ENCODE peak calls at places on chromosomes 11 and 22, in nine cellular contexts. One of them, this sample, is unnamed.

GRCh38 chr22:24803064-24803542 is 2.9 kb upstream of the SGSM1 start:
- DNase-seq in SW 1271: peak; percentile 30
- DNase-seq in activated CD4-positive, alpha-beta T cell treated with anti-CD3 and anti-CD28 coated beads for 48 hours: peak; percentile 69
- DNase-seq in HT1080: peak; percentile 11
- DNase-seq in NCI-H1092: no peak
- DNase-seq in Caki2: peak; percentile 36
- DNase-seq in esophagus squamous epithelium: no peak
- DNase-seq in mesothelial cell of epicardium: peak; percentile 76
- DNase-seq in GM10248: peak; percentile 65
- DNase-seq in this sample: peak; percentile 64

GRCh38 chr22:35353318-35353717 is 27.6 kb upstream of the HMOX1 start:
- DNase-seq in GM10248: no peak
- DNase-seq in Caki2: no peak
- DNase-seq in HT1080: no peak
- DNase-seq in esophagus squamous epithelium: no peak
- DNase-seq in activated CD4-positive, alpha-beta T cell treated with anti-CD3 and anti-CD28 coated beads for 48 hours: no peak
- DNase-seq in NCI-H1092: no peak
- DNase-seq in SW 1271: no peak
- DNase-seq in mesothelial cell of epicardium: no peak
- DNase-seq in this sample: no peak

GRCh38 chr11:12800032-12800671 is 125.9 kb downstream of the TEAD1 start:
- DNase-seq in esophagus squamous epithelium: no peak
- DNase-seq in SW 1271: peak; percentile 18
- DNase-seq in activated CD4-positive, alpha-beta T cell treated with anti-CD3 and anti-CD28 coated beads for 48 hours: no peak
- DNase-seq in mesothelial cell of epicardium: no peak
- DNase-seq in Caki2: peak; percentile 76
- DNase-seq in HT1080: peak; percentile 81
- DNase-seq in GM10248: no peak
- DNase-seq in NCI-H1092: no peak
- DNase-seq in this sample: no peak

GRCh38 chr22:35400335-35400680 is 368 bp downstream of the MCM5 start:
- DNase-seq in GM10248: no peak
- DNase-seq in NCI-H1092: no peak
- DNase-seq in activated CD4-positive, alpha-beta T cell treated with anti-CD3 and anti-CD28 coated beads for 48 hours: peak; percentile 51
- DNase-seq in Caki2: no peak
- DNase-seq in mesothelial cell of epicardium: peak; percentile 49
- DNase-seq in esophagus squamous epithelium: no peak
- DNase-seq in SW 1271: no peak
- DNase-seq in HT1080: no peak
- DNase-seq in this sample: no peak

GRCh38 chr11:3347127-3347526 is 31.8 kb downstream of the ZNF195 start:
- DNase-seq in HT1080: no peak
- DNase-seq in NCI-H1092: no peak
- DNase-seq in mesothelial cell of epicardium: no peak
- DNase-seq in esophagus squamous epithelium: no peak
- DNase-seq in Caki2: no peak
- DNase-seq in GM10248: no peak
- DNase-seq in SW 1271: no peak
- DNase-seq in activated CD4-positive, alpha-beta T cell treated with anti-CD3 and anti-CD28 coated beads for 48 hours: no peak
- DNase-seq in this sample: no peak

GRCh38 chr11:1508491-1508891 is 21.9 kb upstream of the MOB2 start:
- DNase-seq in Caki2: no peak
- DNase-seq in activated CD4-positive, alpha-beta T cell treated with anti-CD3 and anti-CD28 coated beads for 48 hours: no peak
- DNase-seq in mesothelial cell of epicardium: no peak
- DNase-seq in esophagus squamous epithelium: no peak
- DNase-seq in SW 1271: no peak
- DNase-seq in NCI-H1092: no peak
- DNase-seq in HT1080: no peak
- DNase-seq in GM10248: no peak
- DNase-seq in this sample: no peak

GRCh38 chr11:32400196-32400595 is 35.1 kb downstream of the WT1 start:
- DNase-seq in SW 1271: no peak
- DNase-seq in esophagus squamous epithelium: no peak
- DNase-seq in Caki2: no peak
- DNase-seq in NCI-H1092: no peak
- DNase-seq in mesothelial cell of epicardium: no peak
- DNase-seq in HT1080: no peak
- DNase-seq in activated CD4-positive, alpha-beta T cell treated with anti-CD3 and anti-CD28 coated beads for 48 hours: no peak
- DNase-seq in GM10248: no peak
- DNase-seq in this sample: no peak

GRCh38 chr11:84173078-84173477 is 886.9 kb upstream of the CCDC90B start:
- DNase-seq in activated CD4-positive, alpha-beta T cell treated with anti-CD3 and anti-CD28 coated beads for 48 hours: no peak
- DNase-seq in HT1080: no peak
- DNase-seq in mesothelial cell of epicardium: no peak
- DNase-seq in SW 1271: no peak
- DNase-seq in NCI-H1092: no peak
- DNase-seq in esophagus squamous epithelium: no peak
- DNase-seq in GM10248: no peak
- DNase-seq in Caki2: no peak
- DNase-seq in this sample: no peak

GRCh38 chr22:47154621-47155081 is 392.2 kb downstream of the TBC1D22A start:
- DNase-seq in GM10248: no peak
- DNase-seq in SW 1271: no peak
- DNase-seq in mesothelial cell of epicardium: no peak
- DNase-seq in HT1080: peak; percentile 85
- DNase-seq in activated CD4-positive, alpha-beta T cell treated with anti-CD3 and anti-CD28 coated beads for 48 hours: no peak
- DNase-seq in NCI-H1092: no peak
- DNase-seq in Caki2: no peak
- DNase-seq in esophagus squamous epithelium: no peak
- DNase-seq in this sample: no peak

GRCh38 chr22:49300241-49300640 is 527.4 kb downstream of the BRD1 start:
- DNase-seq in SW 1271: no peak
- DNase-seq in GM10248: no peak
- DNase-seq in Caki2: no peak
- DNase-seq in HT1080: no peak
- DNase-seq in activated CD4-positive, alpha-beta T cell treated with anti-CD3 and anti-CD28 coated beads for 48 hours: no peak
- DNase-seq in esophagus squamous epithelium: no peak
- DNase-seq in mesothelial cell of epicardium: peak; percentile 14
- DNase-seq in NCI-H1092: no peak
- DNase-seq in this sample: no peak

GRCh38 chr11:2700415-2701211 is 819 bp upstream of the KCNQ1OT1 start:
- DNase-seq in Caki2: peak; percentile 39
- DNase-seq in mesothelial cell of epicardium: no peak
- DNase-seq in GM10248: peak; percentile 62
- DNase-seq in esophagus squamous epithelium: no peak
- DNase-seq in SW 1271: peak; percentile 36
- DNase-seq in HT1080: no peak
- DNase-seq in NCI-H1092: no peak
- DNase-seq in activated CD4-positive, alpha-beta T cell treated with anti-CD3 and anti-CD28 coated beads for 48 hours: peak; percentile 51
- DNase-seq in this sample: no peak

GRCh38 chr11:107999759-108000455 is 8.8 kb upstream of the CUL5 start:
- DNase-seq in activated CD4-positive, alpha-beta T cell treated with anti-CD3 and anti-CD28 coated beads for 48 hours: peak; percentile 39
- DNase-seq in NCI-H1092: peak; percentile 25
- DNase-seq in GM10248: peak; percentile 72
- DNase-seq in SW 1271: peak; percentile 84
- DNase-seq in mesothelial cell of epicardium: no peak
- DNase-seq in HT1080: peak; percentile 59
- DNase-seq in Caki2: peak; percentile 23
- DNase-seq in esophagus squamous epithelium: no peak
- DNase-seq in this sample: no peak

GRCh38 chr11:120398184-120398583 is 62.0 kb downstream of the ARHGEF12 start:
- DNase-seq in mesothelial cell of epicardium: no peak
- DNase-seq in GM10248: no peak
- DNase-seq in activated CD4-positive, alpha-beta T cell treated with anti-CD3 and anti-CD28 coated beads for 48 hours: no peak
- DNase-seq in NCI-H1092: no peak
- DNase-seq in esophagus squamous epithelium: no peak
- DNase-seq in SW 1271: no peak
- DNase-seq in HT1080: no peak
- DNase-seq in Caki2: no peak
- DNase-seq in this sample: no peak

GRCh38 chr11:66443602-66444001 is 5.0 kb upstream of the MRPL11 start:
- DNase-seq in activated CD4-positive, alpha-beta T cell treated with anti-CD3 and anti-CD28 coated beads for 48 hours: no peak
- DNase-seq in HT1080: peak; percentile 91
- DNase-seq in Caki2: no peak
- DNase-seq in NCI-H1092: no peak
- DNase-seq in mesothelial cell of epicardium: no peak
- DNase-seq in esophagus squamous epithelium: no peak
- DNase-seq in SW 1271: no peak
- DNase-seq in GM10248: no peak
- DNase-seq in this sample: no peak

GRCh38 chr11:45518096-45518852 is 147.1 kb downstream of the CHST1 start:
- DNase-seq in NCI-H1092: no peak
- DNase-seq in mesothelial cell of epicardium: no peak
- DNase-seq in HT1080: no peak
- DNase-seq in esophagus squamous epithelium: no peak
- DNase-seq in SW 1271: no peak
- DNase-seq in Caki2: no peak
- DNase-seq in activated CD4-positive, alpha-beta T cell treated with anti-CD3 and anti-CD28 coated beads for 48 hours: no peak
- DNase-seq in GM10248: no peak
- DNase-seq in this sample: no peak